ENCODE peak calls at places on chromosomes 7 and 10, in seven cellular contexts. B is IMR-90; Z is stomach; E is esophagus muscularis mucosa; T is CD8-positive, alpha-beta T cell; X is adrenal gland; I is colonic mucosa. N is an unnamed sample. For H3K36me3, the result is how much of the 10 kb centered on the place peaks cover.

GRCh38 chr7:31134246-31135188 is 82.4 kb downstream of the ADCYAP1R1 start:
- DNase-seq in Z (peak), I (peak), X (peak), T (peak), E (peak), B (peak), N (peak)

GRCh38 chr10:30467939-30468338 is 34.0 kb downstream of the MAP3K8 start:
- DNase-seq in B (no peak), Z (no peak), T (no peak), X (no peak), E (no peak), I (no peak), N (no peak)

GRCh38 chr10:12768156-12768731 is 233.3 kb downstream of the CCDC3 start:
- DNase-seq in I (no peak), B (peak), Z (no peak), E (no peak), T (no peak), X (no peak), N (no peak)

GRCh38 chr10:68826764-68827591 is at the start of gene STOX1:
- DNase-seq in X (peak), Z (peak), T (peak), B (peak), E (no peak), I (peak), N (peak)

GRCh38 chr7:47844311-47844710 is 104.0 kb downstream of the PKD1L1 start:
- DNase-seq in B (no peak), I (no peak), Z (no peak), E (no peak), T (no peak), X (no peak), N (no peak)

GRCh38 chr10:21507066-21507669 is 18.3 kb downstream of the SKIDA1 start:
- DNase-seq in T (no peak), E (no peak), Z (no peak), I (no peak), B (no peak), X (no peak), N (no peak)

GRCh38 chr7:17432793-17433192 is 134.3 kb downstream of the AHR start:
- DNase-seq in X (no peak), B (no peak), Z (no peak), I (no peak), E (no peak), T (no peak), N (no peak)

GRCh38 chr7:80187727-80188126 is 53.1 kb downstream of the GNAI1 start:
- DNase-seq in I (no peak), Z (no peak), B (no peak), E (no peak), T (no peak), X (no peak), N (no peak)

GRCh38 chr7:100705341-100705752 is 574 bp upstream of the POP7 start:
- DNase-seq in Z (peak), T (peak), I (peak), E (peak), B (peak), X (peak), N (peak)

GRCh38 chr7:11206131-11206921 is 232.7 kb downstream of the PHF14 start:
- DNase-seq in I (no peak), E (no peak), T (no peak), Z (no peak), X (no peak), B (no peak), N (no peak)

GRCh38 chr10:22335204-22335956 is 9.9 kb upstream of the SPAG6 start:
- DNase-seq in E (no peak), Z (peak), T (peak), X (peak), I (peak), B (peak), N (peak)

GRCh38 chr10:61832866-61833481 is 68.5 kb upstream of the ARID5B start:
- DNase-seq in B (peak), Z (no peak), I (no peak), T (no peak), E (no peak), X (no peak), N (no peak)

GRCh38 chr10:78065616-78066410 is 32.1 kb downstream of the RPS24 start:
- DNase-seq in I (peak), X (no peak), B (no peak), T (no peak), E (no peak), Z (no peak), N (no peak)

GRCh38 chr10:28263136-28263857 is 39.6 kb downstream of the MPP7 start:
- DNase-seq in I (peak), B (no peak), T (no peak), X (no peak), Z (peak), E (peak), N (peak)

GRCh38 chr7:147833549-147833948 is 757.0 kb upstream of the C7orf33 start:
- DNase-seq in Z (no peak), B (no peak), E (no peak), X (no peak), T (no peak), I (no peak), N (no peak)

GRCh38 chr10:91215384-91215783 is 5.1 kb upstream of the PCGF5 start:
- DNase-seq in I (no peak), E (peak), X (no peak), B (no peak), T (no peak), Z (no peak), N (no peak)

GRCh38 chr10:91220954-91221696 is 662 bp downstream of the PCGF5 start:
- DNase-seq in E (no peak), T (no peak), B (peak), X (peak), Z (peak), I (peak), N (no peak)

GRCh38 chr10:91219371-91220193 is 881 bp upstream of the PCGF5 start:
- DNase-seq in Z (no peak), B (peak), I (no peak), T (no peak), E (no peak), X (no peak), N (no peak)

GRCh38 chr10:91214906-91215305 is 5.6 kb upstream of the PCGF5 start:
- DNase-seq in T (no peak), Z (no peak), X (no peak), E (no peak), I (no peak), B (no peak), N (no peak)

GRCh38 chr10:91220194-91220953 is at the start of gene PCGF5:
- DNase-seq in T (peak), E (peak), B (peak), Z (peak), X (peak), I (peak), N (peak)
- TF ChIP-seq CTCF in T (no peak), E (peak), B (peak), Z (no peak), X (peak), I (no peak), N (peak)

GRCh38 chr7:20827172-20827571 is 40.5 kb upstream of the SP8 start:
- DNase-seq in I (no peak), T (no peak), E (no peak), Z (no peak), B (no peak), X (no peak), N (no peak)
- H3K36me3 ChIP-seq in I (under half), T (under half), E (under half), Z (under half), B (under half), X (under half), N (under half)

GRCh38 chr7:19145429-19146201 is 394 bp upstream of the FERD3L start:
- DNase-seq in X (no peak), E (no peak), I (no peak), T (no peak), Z (no peak), B (no peak), N (no peak)
- H3K4me3 ChIP-seq in X (no peak), E (no peak), I (no peak), T (no peak), Z (no peak), B (no peak), N (no peak)

GRCh38 chr7:157467496-157468212 is 130.8 kb downstream of the DNAJB6 start:
- DNase-seq in I (no peak), B (no peak), T (no peak), Z (peak), E (no peak), X (no peak), N (no peak)
- TF ChIP-seq CTCF in I (no peak), B (no peak), T (no peak), Z (no peak), E (no peak), X (no peak), N (no peak)

DNA sequence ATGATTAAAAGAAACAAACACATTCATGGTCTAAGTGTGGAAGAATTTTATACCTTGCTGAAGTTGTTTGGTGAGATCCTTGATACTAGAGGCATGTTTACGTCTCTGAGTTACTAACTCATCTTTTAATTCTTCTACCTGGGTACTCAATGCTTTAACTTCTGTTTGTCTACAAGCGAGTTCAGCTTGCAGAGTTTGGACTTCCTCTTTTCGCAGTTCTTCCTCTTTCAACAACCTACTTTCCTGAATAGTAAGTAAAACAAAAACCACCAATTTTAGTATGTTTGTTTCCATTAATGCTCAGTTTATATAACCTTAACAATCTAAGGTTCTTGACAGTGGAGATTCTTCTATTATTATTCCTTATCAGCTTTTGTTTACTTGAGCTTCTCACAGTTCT is 42.9 kb downstream of the CCDC186 start:
- DNase-seq in Z (no peak), X (no peak), B (no peak), E (no peak), I (no peak), T (no peak), N (no peak)
- H3K36me3 ChIP-seq in Z (under half), X (under half), B (under half), E (half or more), I (under half), T (under half), N (half or more)

DNA sequence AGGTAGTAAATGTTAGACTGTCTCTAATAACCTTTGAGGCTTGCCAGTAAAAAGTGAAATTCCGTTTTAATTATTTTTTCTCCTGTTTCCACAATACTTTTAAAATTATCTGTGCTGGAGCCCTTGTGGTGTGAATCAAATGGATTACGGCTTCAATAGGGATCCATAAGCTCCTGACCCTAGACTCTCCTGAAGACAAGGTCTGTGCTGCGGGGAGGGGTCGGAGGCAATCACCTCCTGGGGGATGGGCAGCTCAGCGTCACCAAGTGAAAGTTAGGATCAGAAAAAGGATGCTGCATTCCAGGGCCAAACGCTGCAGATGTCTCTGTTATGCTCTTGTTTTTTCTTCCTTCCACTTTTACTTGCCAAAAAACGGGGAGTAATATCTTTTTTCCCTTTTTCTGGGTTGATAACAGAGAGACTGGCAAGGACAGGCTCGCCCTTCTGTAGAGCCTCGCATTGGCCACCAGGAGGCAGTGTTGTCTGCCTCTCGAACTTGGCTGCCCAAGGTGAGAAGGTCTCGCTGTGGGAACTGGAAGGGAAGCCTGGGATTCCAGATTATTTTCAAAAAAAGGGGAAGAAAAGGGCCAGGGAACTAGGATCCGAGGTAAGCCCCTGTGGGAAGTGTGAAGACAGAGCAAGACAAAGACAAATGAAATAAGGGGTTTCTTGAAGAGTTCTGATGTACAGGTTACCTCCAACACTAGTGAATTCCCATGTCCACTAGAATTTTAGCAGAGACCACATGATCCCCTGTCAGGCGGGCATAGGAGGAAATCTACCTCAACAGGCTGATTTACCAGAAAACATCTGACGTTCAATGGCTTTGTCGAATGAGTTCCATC is 621.9 kb downstream of the ACTR3B start:
- DNase-seq in T (no peak), E (peak), X (peak), I (no peak), Z (peak), B (no peak), N (peak)
- H3K4me3 ChIP-seq in T (no peak), E (peak), X (no peak), I (no peak), Z (no peak), B (no peak), N (no peak)

N was measured in upper lobe of right lung.